ENCODE peak calls at places on chromosomes 13 and 19, in eight cellular contexts. X, W, U, D, Y, E, K and V are unnamed samples.

GRCh38 chr13:98203641-98204326 is 26.7 kb upstream of the RNF113B start:
- DNase-seq in E (no peak), U (no peak), X (no peak), D (no peak), Y (no peak), W (peak; percentile 61), K (peak; percentile 89), V (no peak)

GRCh38 chr19:3262362-3262761 is 37.9 kb downstream of the CELF5 start:
- DNase-seq in Y (no peak), U (no peak), X (no peak), E (no peak), K (no peak), W (no peak), D (no peak), V (no peak)

GRCh38 chr13:77919351-77920294 is 992 bp upstream of the EDNRB start:
- DNase-seq in E (no peak), K (no peak), U (peak; percentile 54), Y (no peak), X (no peak), D (peak; percentile 69), W (peak; percentile 29), V (peak; percentile 84)

GRCh38 chr19:11448923-11449554 is 13.6 kb downstream of the PRKCSH start:
- DNase-seq in E (no peak), Y (no peak), K (no peak), W (no peak), D (no peak), X (no peak), U (no peak), V (no peak)

GRCh38 chr13:51584731-51585191 is 499 bp downstream of the WDFY2 start:
- DNase-seq in W (peak; percentile 63), X (no peak), K (peak; percentile 58), Y (peak; percentile 70), E (peak; percentile 73), U (peak; percentile 75), D (peak; percentile 84), V (peak; percentile 86)

GRCh38 chr13:106981050-106981449 is 413.1 kb upstream of the ARGLU1 start:
- DNase-seq in X (no peak), W (no peak), Y (no peak), E (no peak), U (no peak), D (no peak), K (no peak), V (no peak)

GRCh38 chr13:41428155-41428554 is 29.2 kb upstream of the RGCC start:
- DNase-seq in W (no peak), E (no peak), K (no peak), X (peak; percentile 79), D (peak; percentile 53), Y (peak; percentile 21), U (peak; percentile 46), V (no peak)

GRCh38 chr13:33692531-33692930 is 125.4 kb upstream of the RFC3 start:
- DNase-seq in K (no peak), Y (no peak), D (no peak), W (no peak), X (no peak), U (no peak), E (no peak), V (no peak)

GRCh38 chr19:51253088-51253806 is 2.4 kb downstream of the SIGLECL1 start:
- DNase-seq in X (no peak), D (no peak), Y (no peak), U (no peak), W (no peak), E (no peak), K (no peak), V (no peak)

GRCh38 chr19:48258350-48258749 is 2.6 kb upstream of the CARD8 start:
- DNase-seq in X (no peak), Y (no peak), U (no peak), E (no peak), D (no peak), K (peak; percentile 34), W (no peak), V (no peak)

GRCh38 chr13:90477194-90477593 is 870.3 kb upstream of the MIR17HG start:
- DNase-seq in K (no peak), W (no peak), U (no peak), E (no peak), X (no peak), Y (no peak), D (no peak), V (no peak)

GRCh38 chr13:45966715-45967114 is 85.8 kb downstream of the ZC3H13 start:
- DNase-seq in D (no peak), K (no peak), Y (no peak), W (no peak), X (no peak), U (no peak), E (no peak), V (no peak)

GRCh38 chr13:101301053-101301452 is 115.3 kb downstream of the NALCN start:
- DNase-seq in K (no peak), U (no peak), D (no peak), W (no peak), E (no peak), Y (no peak), X (no peak), V (no peak)

GRCh38 chr13:24764276-24764630 is 284 bp downstream of the RNF17 start:
- DNase-seq in K (no peak), W (no peak), E (no peak), X (no peak), Y (no peak), D (no peak), U (no peak), V (no peak)

GRCh38 chr13:107742544-107742943 is 472.8 kb downstream of the LIG4 start:
- DNase-seq in E (no peak), D (no peak), W (no peak), U (no peak), K (no peak), Y (no peak), X (no peak), V (no peak)

GRCh38 chr19:16444273-16444597 is 27.5 kb downstream of the EPS15L1 start:
- DNase-seq in X (no peak), U (no peak), E (no peak), D (no peak), K (no peak), W (no peak), Y (no peak), V (no peak)

GRCh38 chr19:46574533-46574932 is 26.6 kb upstream of the CALM3 start:
- DNase-seq in Y (peak; percentile 66), W (no peak), U (no peak), K (peak; percentile 8), X (no peak), E (no peak), D (peak; percentile 9), V (no peak)

GRCh38 chr19:48480476-48481190 is 11.5 kb downstream of the CYTH2 start:
- DNase-seq in U (no peak), D (no peak), W (no peak), E (no peak), Y (peak; percentile 62), X (no peak), K (peak; percentile 56), V (no peak)

GRCh38 chr13:110411316-110412105 is 104.4 kb downstream of the COL4A2 start:
- DNase-seq in X (no peak), U (no peak), D (no peak), K (peak; percentile 46), E (no peak), W (no peak), Y (no peak), V (no peak)

GRCh38 chr13:40993987-40994386 is 25.1 kb downstream of the ELF1 start:
- DNase-seq in E (no peak), Y (no peak), W (no peak), K (no peak), U (no peak), X (no peak), D (no peak), V (no peak)

GRCh38 chr13:74586839-74587238 is 452.6 kb upstream of the KLF12 start:
- DNase-seq in D (no peak), K (no peak), X (no peak), E (no peak), U (no peak), W (no peak), Y (no peak), V (no peak)

GRCh38 chr19:1377176-1377964 is 6.3 kb upstream of the NDUFS7 start:
- DNase-seq in E (no peak), U (no peak), K (no peak), W (no peak), Y (no peak), X (no peak), D (no peak), V (no peak)

GRCh38 chr13:44191504-44192171 is 182.0 kb upstream of the SERP2 start:
- DNase-seq in Y (peak; percentile 28), W (peak; percentile 96), U (no peak), D (peak; percentile 83), K (peak; percentile 80), E (no peak), X (no peak), V (no peak)

GRCh38 chr19:19185853-19186728 is 5.9 kb downstream of the BORCS8 start:
- DNase-seq in W (peak; percentile 80), Y (peak; percentile 69), X (no peak), K (peak; percentile 51), D (peak; percentile 81), E (no peak), U (no peak), V (no peak)

GRCh38 chr13:100636441-100636840 is 38.2 kb downstream of the TMTC4 start:
- DNase-seq in Y (no peak), E (no peak), U (no peak), W (no peak), K (no peak), X (no peak), D (no peak), V (no peak)

GRCh38 chr13:29922281-29922821 is 71.9 kb upstream of the UBL3 start:
- DNase-seq in K (peak; percentile 64), D (no peak), X (no peak), U (no peak), Y (no peak), E (no peak), W (no peak), V (no peak)

GRCh38 chr13:97192166-97192565 is 30.0 kb upstream of the MBNL2 start:
- DNase-seq in K (no peak), U (no peak), D (no peak), X (no peak), Y (no peak), E (no peak), W (no peak), V (no peak)

GRCh38 chr19:16920816-16921529 is 32.2 kb downstream of the F2RL3 start:
- DNase-seq in X (no peak), Y (no peak), U (no peak), W (no peak), D (no peak), E (no peak), K (peak; percentile 89), V (peak; percentile 65)